ENCODE peak calls at places on chromosomes 4 and X, in six cellular contexts. N, U, E, R, I and X are unnamed samples. For H3K4me1, the result is how much of the 10 kb centered on the place peaks cover.

GRCh38 chr4:128385683-128386304 is 98.2 kb upstream of the PGRMC2 start:
- DNase-seq in N (no peak), U (no peak), E (no peak), R (no peak), I (no peak), X (no peak)

GRCh38 chr4:81164623-81165416 is 50.2 kb downstream of the PRKG2 start:
- DNase-seq in N (peak), U (no peak), E (no peak), R (no peak), I (no peak), X (no peak)

GRCh38 chr4:98728433-98728832 is 70.0 kb upstream of the TSPAN5 start:
- DNase-seq in N (no peak), U (no peak), E (no peak), R (peak), I (no peak), X (no peak)

GRCh38 chr4:11904117-11904535 is 475.4 kb upstream of the HS3ST1 start:
- DNase-seq in N (peak), U (peak), E (no peak), R (no peak), I (peak), X (no peak)

GRCh38 chrX:46796574-46797191 is 37.8 kb upstream of the SLC9A7 start:
- DNase-seq in N (peak), U (peak), E (no peak), R (peak), I (peak), X (peak)

GRCh38 chr4:179695175-179695574 is 2252.9 kb upstream of the AGA start:
- DNase-seq in N (no peak), U (no peak), E (no peak), R (no peak), I (no peak), X (no peak)

GRCh38 chr4:158850800-158851644 is 82.2 kb downstream of the FNIP2 start:
- DNase-seq in N (no peak), U (no peak), E (no peak), R (peak), I (no peak), X (no peak)

GRCh38 chrX:55907968-55908607 is 190.5 kb downstream of the RRAGB start:
- DNase-seq in N (peak), U (peak), E (peak), R (peak), I (peak), X (peak)

GRCh38 chrX:135433531-135434257 is 11.9 kb downstream of the SMIM10L2A start:
- DNase-seq in N (no peak), U (no peak), E (peak), R (no peak), I (no peak), X (no peak)

GRCh38 chr4:180664766-180665368 is 1578.3 kb upstream of the TENM3 start:
- DNase-seq in N (peak), U (peak), E (no peak), R (peak), I (peak), X (peak)

GRCh38 chrX:124925681-124926080 is 394.0 kb upstream of the TEX13C start:
- DNase-seq in N (no peak), U (no peak), E (no peak), R (no peak), I (no peak), X (no peak)

DNA sequence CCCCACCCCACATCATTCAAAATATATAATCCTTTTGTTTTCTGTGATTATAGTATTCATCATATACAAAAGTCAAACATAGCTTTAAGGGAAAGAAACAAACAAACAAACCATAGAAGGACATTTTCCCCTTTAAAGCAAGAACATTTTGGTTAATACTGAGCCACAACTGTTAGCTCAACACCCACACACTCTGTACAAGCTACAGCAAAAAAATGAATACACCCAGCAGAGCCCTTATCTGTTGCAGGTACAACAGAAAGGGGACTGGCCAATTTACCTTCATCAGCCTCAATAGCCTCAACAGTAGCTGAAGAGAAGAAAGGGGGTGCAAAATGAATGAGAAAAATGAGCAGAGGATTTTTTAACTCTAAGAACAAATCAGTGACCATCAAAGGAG is 318.4 kb downstream of the PPP3CA start:
- DNase-seq in N (no peak), U (no peak), E (no peak), R (no peak), I (no peak), X (no peak)
- H3K4me1 ChIP-seq in N (under half), U (under half), E (under half), R (under half), I (under half), X (under half)

DNA sequence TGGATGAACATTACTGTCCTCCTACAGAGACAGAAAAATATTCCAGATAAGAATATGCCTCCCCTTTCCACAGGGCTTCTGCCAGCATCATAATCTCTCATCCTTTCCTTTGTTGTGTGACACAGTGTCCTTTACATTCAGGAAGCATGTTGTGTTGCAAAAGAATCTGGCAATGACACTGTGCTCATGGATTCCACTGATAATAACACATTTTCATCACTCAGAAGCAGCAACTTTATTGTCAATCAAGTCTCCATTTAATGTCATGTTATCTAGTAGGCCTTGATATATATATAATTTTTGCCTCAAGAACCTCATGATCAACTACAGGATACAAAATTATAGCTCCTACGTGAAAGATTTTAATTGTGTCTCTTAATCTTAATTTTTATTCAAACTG is 833.9 kb downstream of the FSTL5 start:
- DNase-seq in N (no peak), U (no peak), E (no peak), R (no peak), I (no peak), X (no peak)
- TF ChIP-seq EP300 in N (no peak), U (no peak), E (no peak), R (no peak), I (no peak), X (no peak)

GRCh38 chr4:169148851-169149250 is 121.9 kb downstream of the SH3RF1 start:
- DNase-seq in N (no peak), U (no peak), E (no peak), R (no peak), I (no peak), X (no peak)
- H3K4me1 ChIP-seq in N (under half), U (under half), E (under half), R (under half), I (under half), X (under half)

DNA sequence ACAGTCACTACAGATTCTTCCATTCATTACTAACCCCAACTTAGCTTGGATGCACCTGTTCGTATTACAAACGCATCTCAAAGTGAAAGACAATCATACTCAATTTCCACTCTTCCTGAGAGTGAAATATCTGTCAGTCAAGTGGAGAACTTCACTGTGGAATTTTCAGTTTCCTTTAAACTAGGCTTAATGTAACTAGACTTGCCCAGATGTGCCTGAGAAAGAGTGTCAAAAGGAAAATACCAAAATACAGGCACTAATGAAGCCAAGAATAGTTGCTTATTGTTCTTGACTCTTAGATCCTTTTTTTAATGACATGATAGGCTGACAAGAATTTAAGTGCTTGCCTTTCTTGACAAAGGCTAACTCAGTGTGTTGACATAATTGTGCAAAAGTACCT is 72.4 kb upstream of the NR3C2 start:
- DNase-seq in N (no peak), U (no peak), E (no peak), R (no peak), I (no peak), X (no peak)
- TF ChIP-seq EP300 in N (no peak), U (no peak), E (no peak), R (no peak), I (no peak), X (no peak)

GRCh38 chrX:12966151-12966550 is 8.8 kb upstream of the TMSB4X start:
- DNase-seq in N (no peak), U (no peak), E (no peak), R (no peak), I (no peak), X (no peak)
- H3K4me1 ChIP-seq in N (under half), U (under half), E (under half), R (under half), I (under half), X (under half)

DNA sequence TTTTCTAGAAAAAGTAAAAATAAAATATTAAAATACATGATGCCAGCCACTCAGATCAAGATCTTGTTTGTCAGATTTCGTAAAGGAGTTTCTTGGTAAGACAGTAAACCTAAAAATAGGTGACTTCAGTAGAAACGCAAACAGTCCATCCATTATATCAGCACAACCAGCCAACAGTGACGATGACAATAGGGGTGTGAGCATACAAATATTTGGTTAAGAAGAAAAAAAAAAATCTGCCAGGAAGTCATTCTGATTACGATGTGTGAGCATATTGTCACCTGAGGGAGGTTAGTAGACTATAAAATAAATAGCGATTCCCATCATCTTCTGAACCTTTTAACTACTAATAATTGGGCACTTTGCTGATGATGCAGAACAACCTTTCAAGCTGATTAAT is 37.6 kb downstream of the SLC7A11 start:
- DNase-seq in N (no peak), U (no peak), E (no peak), R (no peak), I (no peak), X (no peak)
- TF ChIP-seq EP300 in N (no peak), U (no peak), E (no peak), R (no peak), I (no peak), X (no peak)